ENCODE peak calls at places on chromosomes 12 and 14, in seven cellular contexts. Z is cardiac muscle cell, L is body of pancreas, M is GM12878, O is RWPE2, C is HepG2, G is uterus. V is an unnamed sample. For H3K36me3 and H3K4me1, the result is how much of the 10 kb centered on the place peaks cover.

GRCh38 chr14:95452176-95452889 is 64.1 kb downstream of the SYNE3 start:
- DNase-seq in Z (peak), L (no peak), M (no peak), O (no peak), C (peak), G (no peak), V (no peak)

GRCh38 chr12:13471471-13471870 is 274.9 kb downstream of the EMP1 start:
- DNase-seq in Z (no peak), L (no peak), M (no peak), O (no peak), C (no peak), G (no peak), V (no peak)

GRCh38 chr14:70600382-70601157 is at the start of gene MED6:
- DNase-seq in Z (peak), L (peak), M (peak), O (peak), C (peak), G (peak), V (peak)

GRCh38 chr14:81208489-81208888 is 12.3 kb downstream of the GTF2A1 start:
- DNase-seq in Z (no peak), L (peak), M (no peak), O (no peak), C (no peak), G (no peak), V (no peak)

GRCh38 chr12:116201908-116202307 is 75.6 kb downstream of the MED13L start:
- DNase-seq in Z (no peak), L (no peak), M (no peak), O (no peak), C (no peak), G (no peak), V (peak)

GRCh38 chr14:54749727-54750126 is 152.9 kb downstream of the GCH1 start:
- DNase-seq in Z (no peak), L (no peak), M (no peak), O (no peak), C (no peak), G (no peak), V (no peak)

GRCh38 chr14:55537782-55538181 is 42.2 kb upstream of the KTN1 start:
- DNase-seq in Z (no peak), L (no peak), M (no peak), O (no peak), C (no peak), G (no peak), V (no peak)

GRCh38 chr12:118377891-118378470 is 1.6 kb downstream of the SUDS3 start:
- DNase-seq in Z (peak), L (peak), M (no peak), O (no peak), C (peak), G (peak), V (peak)

GRCh38 chr12:47021298-47021697 is 58.1 kb upstream of the PCED1B start:
- DNase-seq in Z (peak), L (no peak), M (peak), O (no peak), C (peak), G (no peak), V (peak)

GRCh38 chr12:14946856-14947255 is 8.5 kb upstream of the ERP27 start:
- DNase-seq in Z (no peak), L (no peak), M (no peak), O (no peak), C (no peak), G (no peak), V (no peak)

GRCh38 chr14:96863986-96864330 is 66.8 kb downstream of the VRK1 start:
- DNase-seq in Z (no peak), L (no peak), M (no peak), O (no peak), C (no peak), G (no peak), V (no peak)

GRCh38 chr14:19823765-19824164 is 20.2 kb downstream of the OR4N2 start:
- DNase-seq in Z (no peak), L (no peak), M (no peak), O (no peak), C (no peak), G (no peak), V (peak)

GRCh38 chr12:14614704-14615121 is 47.0 kb upstream of the PLBD1 start:
- DNase-seq in Z (no peak), L (no peak), M (peak), O (no peak), C (no peak), G (no peak), V (no peak)

GRCh38 chr12:69655616-69656336 is 43.3 kb downstream of the BEST3 start:
- DNase-seq in Z (peak), L (no peak), M (no peak), O (no peak), C (peak), G (no peak), V (peak)

GRCh38 chr14:53608369-53608768 is 348.3 kb downstream of the BMP4 start:
- DNase-seq in Z (no peak), L (no peak), M (no peak), O (peak), C (no peak), G (no peak), V (no peak)

GRCh38 chr14:75223664-75224154 is 47.3 kb upstream of the TMED10 start:
- DNase-seq in Z (no peak), L (peak), M (peak), O (no peak), C (no peak), G (no peak), V (no peak)

GRCh38 chr12:49358548-49359141 is 8.6 kb upstream of the SPATS2 start:
- DNase-seq in Z (peak), L (peak), M (no peak), O (no peak), C (peak), G (no peak), V (peak)

GRCh38 chr12:111846016-111846415 is 4.0 kb downstream of the MAPKAPK5 start:
- DNase-seq in Z (peak), L (no peak), M (no peak), O (no peak), C (no peak), G (no peak), V (no peak)

GRCh38 chr12:6833189-6833890 is 5.1 kb downstream of the P3H3 start:
- DNase-seq in Z (no peak), L (no peak), M (no peak), O (no peak), C (no peak), G (no peak), V (no peak)

GRCh38 chr14:23481992-23482813 is 12.7 kb downstream of the NGDN start:
- DNase-seq in Z (no peak), L (no peak), M (no peak), O (no peak), C (no peak), G (no peak), V (no peak)

GRCh38 chr12:57850924-57851323 is 4.4 kb upstream of the CTDSP2 start:
- DNase-seq in Z (no peak), L (no peak), M (no peak), O (no peak), C (no peak), G (no peak), V (no peak)

GRCh38 chr14:101137234-101137633 is 233.7 kb upstream of the RTL1 start:
- DNase-seq in Z (no peak), L (no peak), M (no peak), O (no peak), C (no peak), G (no peak), V (no peak)

GRCh38 chr12:9810721-9811120 is 16.6 kb upstream of the KLRF1 start:
- DNase-seq in Z (no peak), L (no peak), M (no peak), O (no peak), C (no peak), G (no peak), V (no peak)

GRCh38 chr14:28773917-28774691 is 7.5 kb downstream of the FOXG1 start:
- DNase-seq in Z (peak), L (peak), M (no peak), O (peak), C (no peak), G (no peak), V (no peak)

GRCh38 chr14:64705406-64706118 is 1.3 kb downstream of the PLEKHG3 start:
- DNase-seq in Z (no peak), L (peak), M (no peak), O (peak), C (no peak), G (peak), V (peak)

GRCh38 chr12:108565976-108566375 is 3.6 kb downstream of the ISCU start:
- DNase-seq in Z (peak), L (peak), M (peak), O (peak), C (no peak), G (peak), V (peak)

GRCh38 chr12:26032719-26033241 is 74.3 kb downstream of the RASSF8 start:
- DNase-seq in Z (peak), L (no peak), M (no peak), O (no peak), C (no peak), G (no peak), V (no peak)

GRCh38 chr14:24634158-24634557 is at the start of gene GZMB:
- DNase-seq in Z (no peak), L (no peak), M (no peak), O (no peak), C (no peak), G (no peak), V (no peak)

GRCh38 chr14:31414190-31414833 is 6.0 kb downstream of the HEATR5A start:
- DNase-seq in Z (peak), L (no peak), M (no peak), O (no peak), C (peak), G (no peak), V (no peak)

GRCh38 chr14:95533822-95534221 is 1.0 kb upstream of the GLRX5 start:
- DNase-seq in Z (peak), L (no peak), M (no peak), O (peak), C (no peak), G (no peak), V (peak)

GRCh38 chr12:56197921-56198635 is 8.8 kb upstream of the SMARCC2 start:
- DNase-seq in Z (peak), L (no peak), M (no peak), O (no peak), C (no peak), G (no peak), V (no peak)
- H3K27ac ChIP-seq in Z (no peak), L (no peak), M (no peak), O (peak), C (no peak), G (peak), V (peak)

GRCh38 chr14:92987148-92987570 is 64.2 kb downstream of the CHGA start:
- DNase-seq in Z (no peak), L (no peak), M (no peak), O (no peak), C (no peak), G (no peak), V (no peak)
- H3K36me3 ChIP-seq in Z (under half), L (under half), M (under half), O (under half), C (under half), G (under half), V (under half)

DNA sequence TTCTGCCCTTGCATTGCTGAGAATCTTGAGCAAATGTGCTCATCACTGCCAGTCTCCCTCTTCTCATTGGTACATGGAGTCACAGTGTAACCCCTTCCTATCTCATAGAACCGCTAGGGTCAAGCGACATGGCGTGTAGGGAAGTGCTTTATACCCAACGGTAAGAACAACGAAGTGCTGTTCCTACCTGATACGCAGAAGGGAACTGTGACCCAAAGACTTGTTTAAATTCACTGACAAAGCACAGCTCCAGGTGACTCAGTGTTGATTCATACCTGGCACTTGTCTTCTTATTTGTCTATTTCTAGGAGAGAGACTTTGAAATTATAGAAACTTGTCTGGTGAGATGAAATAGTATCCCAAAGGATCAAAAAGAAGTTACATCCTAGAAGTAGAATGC is 53.7 kb downstream of the FBXL14 start:
- DNase-seq in Z (no peak), L (no peak), M (no peak), O (no peak), C (peak), G (no peak), V (no peak)
- H3K4me1 ChIP-seq in Z (under half), L (under half), M (under half), O (under half), C (under half), G (under half), V (under half)

DNA sequence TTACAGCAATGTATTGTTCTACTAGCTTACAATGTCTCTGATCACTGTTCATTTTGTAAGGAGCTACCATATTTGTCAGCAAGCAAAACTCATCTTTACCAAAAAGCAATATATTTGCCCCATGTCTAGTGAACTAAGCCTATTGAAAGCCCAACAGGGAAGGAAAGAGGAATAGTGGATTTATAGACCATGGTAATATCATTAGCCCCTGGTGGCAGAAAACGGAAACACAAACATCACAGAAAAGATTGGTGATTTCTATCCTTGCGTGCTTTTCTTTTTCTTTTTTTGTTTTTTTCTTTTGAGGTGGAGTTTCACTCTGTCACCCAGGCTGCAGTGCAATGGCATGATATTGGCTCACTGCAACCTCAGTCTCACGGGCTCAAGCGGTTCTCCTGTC is 1562.4 kb upstream of the TMEM132C start:
- DNase-seq in Z (no peak), L (no peak), M (no peak), O (no peak), C (no peak), G (no peak), V (no peak)
- H3K27ac ChIP-seq in Z (no peak), L (no peak), M (no peak), O (no peak), C (no peak), G (no peak), V (no peak)

GRCh38 chr12:132658149-132658905 is 28.8 kb downstream of the POLE start:
- DNase-seq in Z (no peak), L (no peak), M (no peak), O (no peak), C (no peak), G (no peak), V (no peak)

GRCh38 chr12:132659146-132659545 is 28.0 kb downstream of the POLE start:
- DNase-seq in Z (no peak), L (no peak), M (no peak), O (no peak), C (no peak), G (no peak), V (no peak)

GRCh38 chr12:132660047-132660446 is 27.1 kb downstream of the POLE start:
- DNase-seq in Z (no peak), L (no peak), M (no peak), O (no peak), C (no peak), G (no peak), V (no peak)

GRCh38 chr12:132653567-132654290 is 33.4 kb downstream of the POLE start:
- DNase-seq in Z (no peak), L (no peak), M (no peak), O (no peak), C (no peak), G (no peak), V (no peak)

DNA sequence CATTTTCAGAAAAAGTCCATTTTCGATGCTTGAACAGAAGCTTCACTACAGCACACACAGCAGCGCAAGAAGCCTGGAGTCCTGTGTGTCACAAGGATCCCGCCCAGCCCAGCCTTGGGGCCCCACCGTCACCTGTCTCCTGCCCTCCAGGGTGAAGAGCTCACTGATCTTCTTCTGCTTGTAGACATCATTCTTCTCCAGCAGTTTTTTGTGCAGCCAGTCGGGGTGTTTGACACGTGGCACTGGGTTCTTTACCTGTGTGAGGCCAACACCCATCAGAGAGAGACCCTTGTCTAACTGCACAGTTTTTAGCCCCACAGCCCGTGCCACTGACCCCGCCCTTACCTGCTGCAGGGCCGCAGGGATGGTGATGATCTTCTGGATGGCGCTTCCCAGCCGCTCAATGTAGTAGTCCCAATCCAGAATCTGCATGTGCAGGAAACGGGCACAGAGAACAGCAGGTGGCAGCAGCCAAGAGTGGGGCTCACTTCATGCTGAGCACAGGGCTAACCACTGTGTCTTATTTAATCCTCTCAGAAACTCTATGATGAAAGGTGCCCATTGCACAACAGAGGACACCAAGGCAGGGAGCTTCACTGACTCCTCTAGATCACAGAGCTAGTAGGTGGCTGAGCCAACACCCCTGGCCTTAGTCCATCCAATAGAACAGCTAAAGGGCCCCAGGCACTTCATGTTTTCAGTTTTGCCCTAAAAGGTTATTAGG is 30.0 kb downstream of the POLE start:
- DNase-seq in Z (no peak), L (no peak), M (no peak), O (no peak), C (no peak), G (no peak), V (no peak)
- H3K36me3 ChIP-seq in Z (under half), L (under half), M (under half), O (half or more), C (under half), G (under half), V (half or more)

GRCh38 chr12:104477812-104478388 is 21.2 kb downstream of the CHST11 start:
- DNase-seq in Z (no peak), L (no peak), M (no peak), O (no peak), C (no peak), G (no peak), V (no peak)

GRCh38 chr12:104473374-104473983 is 16.7 kb downstream of the CHST11 start:
- DNase-seq in Z (no peak), L (no peak), M (no peak), O (no peak), C (no peak), G (no peak), V (no peak)

GRCh38 chr12:104478396-104479140 is 21.8 kb downstream of the CHST11 start:
- DNase-seq in Z (peak), L (no peak), M (peak), O (no peak), C (no peak), G (no peak), V (no peak)

GRCh38 chr12:104472748-104473147 is 16.0 kb downstream of the CHST11 start:
- DNase-seq in Z (no peak), L (no peak), M (no peak), O (no peak), C (no peak), G (no peak), V (no peak)

DNA sequence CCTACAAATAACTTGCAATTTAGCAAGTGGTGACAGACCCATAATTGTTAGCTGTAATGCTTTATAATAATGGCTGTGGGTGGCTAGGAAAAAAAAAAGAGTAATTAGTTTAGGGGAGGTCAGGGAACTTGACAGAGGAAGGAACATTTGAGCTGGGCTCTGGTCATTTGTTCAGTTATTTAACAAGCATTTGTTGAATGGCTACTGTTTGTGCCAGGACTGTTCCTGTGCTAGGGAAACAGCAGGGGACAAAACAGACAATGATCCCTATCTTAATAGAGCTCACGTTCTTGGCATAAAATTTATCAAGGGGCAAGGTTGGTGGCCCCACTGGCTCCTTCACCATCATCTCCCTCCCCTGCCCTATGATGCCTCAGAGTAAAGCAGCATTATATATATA is 18.5 kb downstream of the CHST11 start:
- DNase-seq in Z (no peak), L (no peak), M (no peak), O (no peak), C (no peak), G (no peak), V (no peak)
- H3K4me1 ChIP-seq in Z (under half), L (under half), M (under half), O (under half), C (under half), G (under half), V (under half)

DNA sequence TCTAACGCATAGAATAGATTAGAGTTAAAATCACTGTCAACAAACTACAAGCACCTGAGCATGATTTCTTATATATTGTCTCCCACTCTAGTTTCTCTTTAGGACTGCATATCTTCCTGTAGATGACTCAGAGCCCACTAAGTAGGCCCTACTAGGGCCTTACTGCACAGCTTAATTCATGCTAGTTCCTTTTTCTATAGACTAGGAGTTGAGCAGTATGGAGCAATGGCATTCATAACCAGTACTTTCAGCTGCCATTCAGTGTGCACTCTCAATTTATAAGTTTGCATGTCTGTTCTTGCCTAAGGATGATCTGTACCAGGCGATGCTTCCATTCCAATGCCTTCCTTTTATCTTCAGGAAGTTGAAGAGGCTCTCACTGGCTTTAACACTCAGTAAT is 103.5 kb downstream of the METTL25 start:
- DNase-seq in Z (no peak), L (no peak), M (no peak), O (no peak), C (no peak), G (no peak), V (no peak)
- H3K27ac ChIP-seq in Z (no peak), L (no peak), M (no peak), O (peak), C (no peak), G (no peak), V (no peak)

GRCh38 chr14:94058674-94059138 is 22.3 kb downstream of the DDX24 start:
- DNase-seq in Z (no peak), L (peak), M (no peak), O (no peak), C (peak), G (no peak), V (no peak)

GRCh38 chr14:94054401-94054800 is 26.6 kb downstream of the DDX24 start:
- DNase-seq in Z (no peak), L (no peak), M (no peak), O (no peak), C (no peak), G (no peak), V (no peak)

GRCh38 chr14:94054936-94055335 is 26.1 kb downstream of the DDX24 start:
- DNase-seq in Z (no peak), L (no peak), M (no peak), O (no peak), C (no peak), G (no peak), V (no peak)

GRCh38 chr14:94058128-94058673 is 22.8 kb downstream of the DDX24 start:
- DNase-seq in Z (no peak), L (no peak), M (no peak), O (no peak), C (no peak), G (no peak), V (no peak)

GRCh38 chr14:94056579-94057308 is 24.3 kb downstream of the DDX24 start:
- DNase-seq in Z (peak), L (no peak), M (peak), O (no peak), C (no peak), G (no peak), V (no peak)
- H3K36me3 ChIP-seq in Z (half or more), L (under half), M (half or more), O (half or more), C (under half), G (under half), V (half or more)

V was measured in SJSA1.